ENCODE peak calls at places on chromosome 2, in eight cellular contexts. D is lung, Y is GM20000, O is foreskin keratinocyte, P is mucosa of descending colon, E is fibroblast of the aortic adventitia, S is AG04450, V is H9. Q is an unnamed sample.

GRCh38 chr2:225244933-225245332 is 154.6 kb upstream of the NYAP2 start:
- DNase-seq in O (no peak), Y (no peak), V (no peak), P (no peak), E (no peak), S (no peak), D (no peak), Q (no peak)

GRCh38 chr2:240325654-240326031 is 109.8 kb upstream of the GPC1 start:
- DNase-seq in S (no peak), Y (no peak), V (no peak), O (no peak), D (no peak), P (no peak), E (peak; percentile 11), Q (peak; percentile 83)

GRCh38 chr2:47014564-47015051 is 99.0 kb upstream of the MCFD2 start:
- DNase-seq in P (no peak), D (no peak), E (no peak), V (no peak), O (no peak), S (no peak), Y (no peak), Q (no peak)

GRCh38 chr2:179861027-179861776 is at the start of gene ZNF385B:
- DNase-seq in S (no peak), P (peak; percentile 36), Y (peak; percentile 44), O (no peak), V (peak; percentile 67), D (no peak), E (peak; percentile 18), Q (no peak)

GRCh38 chr2:227717687-227718567 is at the start of gene SLC19A3:
- DNase-seq in Y (no peak), P (peak; percentile 94), V (peak; percentile 92), D (peak; percentile 89), S (peak; percentile 27), O (peak; percentile 8), E (peak; percentile 89), Q (peak; percentile 88)

GRCh38 chr2:118062048-118062447 is 26.2 kb upstream of the INSIG2 start:
- DNase-seq in P (no peak), E (peak; percentile 66), Y (no peak), V (no peak), D (no peak), S (no peak), O (no peak), Q (no peak)

GRCh38 chr2:33021542-33022259 is 74.9 kb downstream of the LTBP1 start:
- DNase-seq in E (peak; percentile 62), V (no peak), D (no peak), S (peak; percentile 64), O (no peak), P (no peak), Y (no peak), Q (no peak)

GRCh38 chr2:177031435-177032222 is 181.0 kb upstream of the HNRNPA3 start:
- DNase-seq in V (no peak), Y (no peak), P (no peak), O (no peak), E (no peak), D (no peak), S (no peak), Q (no peak)

GRCh38 chr2:46873632-46874068 is 42.0 kb downstream of the MCFD2 start:
- DNase-seq in E (peak; percentile 94), O (peak; percentile 83), S (peak; percentile 81), V (peak; percentile 66), P (no peak), Y (no peak), D (peak; percentile 65), Q (no peak)

DNA sequence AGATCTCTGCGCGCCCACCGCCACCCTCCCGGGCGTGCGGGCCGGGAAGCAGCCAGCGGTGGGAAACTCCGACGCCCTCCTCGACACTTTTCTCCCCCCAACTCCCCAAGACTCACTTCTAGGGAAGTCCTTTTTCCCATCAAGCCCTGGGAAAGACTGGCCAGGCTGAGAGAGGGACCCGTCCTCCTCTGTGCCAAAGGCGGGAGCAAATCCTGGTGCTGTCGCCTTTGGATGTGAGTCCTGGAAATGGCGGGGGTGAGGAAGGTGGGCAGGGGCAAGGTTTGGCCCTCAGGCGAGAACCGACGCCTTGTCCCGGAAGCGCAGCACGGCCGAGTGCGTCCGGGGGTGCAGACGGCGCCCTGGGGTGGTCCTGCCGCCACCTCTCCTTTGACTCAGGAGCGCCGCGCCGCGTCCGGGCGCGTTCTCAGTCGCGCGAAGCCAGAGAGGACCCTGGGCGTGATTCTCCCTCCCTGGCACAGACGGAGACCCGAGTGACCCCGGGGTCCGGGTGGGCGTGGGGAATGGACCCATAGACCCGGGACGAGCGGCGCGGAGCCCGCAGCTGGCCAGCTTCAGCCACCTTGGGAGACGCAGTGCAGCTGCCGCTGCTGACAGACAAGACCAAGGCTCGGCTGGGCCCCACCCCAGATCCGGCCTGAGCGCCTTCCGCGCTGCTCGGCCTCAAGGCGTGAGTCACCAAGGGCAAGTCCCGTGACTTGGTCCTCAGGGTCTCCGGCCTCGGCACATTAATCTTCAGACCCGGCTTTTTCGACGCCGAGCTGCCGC is 3.5 kb upstream of the LBX2 start:
- DNase-seq in O (no peak), Y (peak; percentile 82), S (peak; percentile 58), P (peak; percentile 91), D (peak; percentile 80), E (peak; percentile 86), V (peak; percentile 82), Q (peak; percentile 92)
- TF ChIP-seq CTCF in O (peak; percentile 55), Y (peak; percentile 33), S (peak; percentile 40), P (peak; percentile 6), D (no peak), E (peak; percentile 29), V (peak; percentile 36), Q (peak; percentile 40)

DNA sequence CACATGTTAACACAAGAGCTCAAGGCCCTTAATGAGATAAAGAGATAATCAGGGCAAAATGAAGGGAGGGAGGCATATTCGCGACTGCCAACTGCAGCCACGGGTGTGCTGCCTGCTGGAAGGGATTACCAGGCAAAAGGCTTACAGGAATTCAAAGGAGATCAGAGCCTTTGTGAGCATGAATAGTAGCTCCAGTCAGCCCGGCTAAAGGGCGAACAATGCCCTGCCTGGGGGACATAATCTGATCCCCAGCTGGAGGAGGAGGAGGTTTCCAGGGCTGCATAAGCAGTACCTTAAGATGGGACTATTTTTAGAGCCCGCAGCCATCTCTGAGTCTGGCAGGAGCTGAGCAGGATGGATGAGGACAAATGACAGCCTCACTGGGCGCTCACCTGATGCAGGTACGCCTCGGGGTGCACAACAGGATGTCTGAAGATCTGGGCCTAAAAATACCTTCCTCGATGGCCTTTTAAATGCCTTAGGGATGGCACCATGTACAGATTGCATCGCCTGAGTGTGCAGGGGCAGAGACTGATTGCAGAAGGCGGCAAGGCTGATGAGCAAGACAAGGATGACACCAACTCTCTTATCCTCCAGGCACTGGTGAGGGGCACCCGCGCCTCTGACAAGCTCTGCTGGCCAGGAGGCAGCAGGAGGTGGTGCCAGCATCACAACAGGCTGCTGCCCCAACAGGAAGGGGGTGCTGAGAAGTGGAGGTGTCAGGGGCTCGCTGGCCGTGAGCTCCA is 111.5 kb downstream of the EIPR1 start:
- DNase-seq in E (no peak), Y (no peak), D (no peak), O (no peak), V (peak; percentile 47), S (no peak), P (no peak), Q (peak; percentile 69)
- TF ChIP-seq CTCF in E (no peak), Y (no peak), D (no peak), O (no peak), V (no peak), S (no peak), P (no peak), Q (no peak)

GRCh38 chr2:21072477-21073242 is 28.8 kb upstream of the APOB start:
- DNase-seq in E (no peak), O (no peak), S (no peak), P (no peak), Y (no peak), V (no peak), D (no peak), Q (no peak)
- TF ChIP-seq CTCF in E (no peak), O (no peak), S (no peak), P (no peak), Y (no peak), V (peak; percentile 17), D (no peak), Q (no peak)

DNA sequence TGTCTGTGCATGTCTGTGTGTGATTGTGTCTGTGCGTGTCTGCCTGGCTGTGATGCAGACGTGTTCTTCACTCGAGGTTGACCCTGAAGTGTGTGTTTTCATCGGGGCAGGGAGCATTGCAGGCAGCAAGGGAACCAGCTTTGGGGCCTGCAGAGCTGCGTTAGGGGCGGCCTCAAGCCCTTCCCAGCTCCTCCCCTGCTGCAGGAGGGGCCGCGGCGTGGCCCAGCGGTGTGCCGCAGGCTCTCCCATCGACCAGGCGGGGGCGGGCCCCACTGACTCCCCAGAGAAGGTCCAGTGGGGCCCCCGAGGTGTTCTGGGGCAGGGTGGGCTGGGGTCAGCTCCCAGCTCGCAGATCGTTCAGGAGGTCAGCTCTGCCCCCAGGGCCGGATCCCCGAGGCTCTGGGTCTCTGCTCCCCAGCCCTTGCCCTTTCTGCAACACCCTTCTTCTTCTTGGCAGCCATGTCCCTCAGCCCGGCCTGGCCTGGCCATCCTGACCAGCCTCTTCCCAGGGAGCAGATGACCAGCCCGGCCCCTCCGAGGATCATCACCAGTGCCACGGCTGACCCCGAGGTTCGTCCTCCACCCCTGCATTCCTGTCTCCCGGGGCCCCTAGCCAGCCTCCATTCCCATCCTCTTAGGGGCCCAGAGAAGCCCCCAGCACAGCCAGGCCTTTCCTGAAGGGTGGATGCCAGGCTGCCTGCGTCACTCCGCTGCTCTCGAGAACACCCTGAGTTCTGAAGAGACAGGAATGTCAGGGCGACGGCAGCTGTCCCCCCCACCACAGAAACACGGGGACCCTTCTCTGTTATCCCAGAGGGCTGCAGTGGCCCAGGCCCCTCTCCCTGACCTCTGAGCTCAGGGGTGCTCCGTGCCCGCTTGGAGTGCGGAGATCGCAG is 11.1 kb upstream of the KLHL30 start:
- DNase-seq in Y (peak; percentile 62), D (no peak), V (no peak), S (peak; percentile 24), E (peak; percentile 64), P (peak; percentile 34), O (no peak), Q (no peak)
- TF ChIP-seq CTCF in Y (no peak), D (no peak), V (no peak), S (peak; percentile 36), E (peak; percentile 17), P (no peak), O (peak; percentile 26), Q (no peak)